ENCODE peak calls at places on chromosomes 5 and 9, in seven cellular contexts. B, W, E, H, F, A and K are unnamed samples.
A peak's percentile ranks its signal among the peaks of the same experiment; 100 is the strongest.

GRCh38 chr5:57066921-57067914 is 106.6 kb upstream of the GPBP1 start:
- DNase-seq in B (no peak), W (no peak), E (no peak), H (no peak), F (no peak), A (no peak), K (no peak)

GRCh38 chr5:89421035-89421434 is 538.1 kb upstream of the MEF2C start:
- DNase-seq in B (peak; percentile 41), W (no peak), E (peak; percentile 29), H (no peak), F (no peak), A (no peak), K (no peak)

GRCh38 chr5:128082551-128083032 is 974 bp upstream of the SLC12A2 start:
- DNase-seq in B (no peak), W (no peak), E (no peak), H (no peak), F (no peak), A (no peak), K (no peak)

GRCh38 chr5:66174338-66174737 is 30.2 kb downstream of the SREK1 start:
- DNase-seq in B (peak; percentile 54), W (peak; percentile 16), E (peak; percentile 2), H (no peak), F (no peak), A (no peak), K (no peak)

GRCh38 chr9:134196911-134197310 is 32.5 kb upstream of the RNU6ATAC start:
- DNase-seq in B (no peak), W (no peak), E (no peak), H (no peak), F (no peak), A (no peak), K (no peak)

GRCh38 chr9:86993830-86994229 is 46.5 kb upstream of the GAS1 start:
- DNase-seq in B (no peak), W (no peak), E (no peak), H (no peak), F (no peak), A (no peak), K (no peak)

GRCh38 chr9:110089681-110090370 is 118.1 kb downstream of the C9orf152 start:
- DNase-seq in B (no peak), W (no peak), E (no peak), H (no peak), F (no peak), A (no peak), K (no peak)

GRCh38 chr5:81425569-81425968 is 31.6 kb upstream of the ACOT12 start:
- DNase-seq in B (peak; percentile 65), W (peak; percentile 36), E (peak; percentile 26), H (no peak), F (no peak), A (no peak), K (peak; percentile 55)

GRCh38 chr9:136564379-136564988 is 18.6 kb upstream of the NOTCH1 start:
- DNase-seq in B (peak; percentile 89), W (peak; percentile 71), E (no peak), H (no peak), F (no peak), A (no peak), K (no peak)

GRCh38 chr9:105438136-105438839 is 9.5 kb upstream of the FSD1L start:
- DNase-seq in B (peak; percentile 73), W (no peak), E (peak; percentile 67), H (no peak), F (no peak), A (no peak), K (no peak)

GRCh38 chr9:121637441-121638222 is 13.8 kb upstream of the DAB2IP start:
- DNase-seq in B (peak; percentile 59), W (peak; percentile 82), E (no peak), H (no peak), F (no peak), A (no peak), K (no peak)

GRCh38 chr5:90802695-90803317 is 244.2 kb downstream of the ADGRV1 start:
- DNase-seq in B (peak; percentile 57), W (peak; percentile 47), E (no peak), H (no peak), F (no peak), A (no peak), K (peak; percentile 70)

GRCh38 chr9:19375536-19375935 is 4.5 kb downstream of the RPS6 start:
- DNase-seq in B (peak; percentile 73), W (no peak), E (no peak), H (no peak), F (no peak), A (no peak), K (no peak)

GRCh38 chr5:111626473-111627166 is 114.3 kb upstream of the STARD4 start:
- DNase-seq in B (no peak), W (no peak), E (no peak), H (no peak), F (no peak), A (no peak), K (no peak)

GRCh38 chr5:145341842-145342241 is 493.3 kb downstream of the PRELID2 start:
- DNase-seq in B (peak; percentile 43), W (no peak), E (no peak), H (no peak), F (no peak), A (no peak), K (no peak)

GRCh38 chr9:22214497-22215031 is 205.5 kb upstream of the CDKN2B start:
- DNase-seq in B (peak; percentile 60), W (no peak), E (no peak), H (no peak), F (no peak), A (no peak), K (no peak)

GRCh38 chr9:10026585-10026984 is 586.2 kb downstream of the PTPRD start:
- DNase-seq in B (no peak), W (no peak), E (no peak), H (no peak), F (no peak), A (no peak), K (peak; percentile 2)

GRCh38 chr9:70806872-70807271 is 314.5 kb downstream of the TRPM3 start:
- DNase-seq in B (no peak), W (no peak), E (no peak), H (no peak), F (no peak), A (no peak), K (no peak)

GRCh38 chr9:94971378-94972131 is 245.1 kb downstream of the AOPEP start:
- DNase-seq in B (no peak), W (no peak), E (no peak), H (no peak), F (no peak), A (no peak), K (peak; percentile 53)

GRCh38 chr9:133429641-133430161 is 7.5 kb downstream of the ADAMTS13 start:
- DNase-seq in B (peak; percentile 9), W (peak; percentile 56), E (no peak), H (no peak), F (no peak), A (peak; percentile 14), K (peak; percentile 83)